ENCODE peak calls at places on chromosomes 16 and 17, in seven cellular contexts. U is H9, N is IMR-90, O is mesendoderm, S is neuronal stem cell, B is mesenchymal stem cell, K is H1. E is an unnamed sample.

GRCh38 chr17:60563743-60564142 is 36.2 kb upstream of the PPM1D start:
- DNase-seq in K (no peak), N (no peak), S (no peak), O (no peak), U (no peak), B (no peak), E (no peak)

GRCh38 chr17:46199379-46199778 is 6.2 kb upstream of the KANSL1 start:
- DNase-seq in K (no peak), O (no peak), S (no peak), N (peak), U (no peak), B (no peak), E (no peak)

GRCh38 chr17:16106161-16106891 is 106.7 kb downstream of the TTC19 start:
- DNase-seq in U (no peak), O (no peak), B (peak), K (no peak), S (no peak), N (peak), E (no peak)

GRCh38 chr17:51391992-51392654 is 131.8 kb downstream of the UTP18 start:
- DNase-seq in B (no peak), O (peak), K (no peak), U (peak), S (no peak), N (no peak), E (no peak)

GRCh38 chr17:22694362-22695227 is 1002.3 kb downstream of the KCNJ18 start:
- DNase-seq in U (no peak), K (peak), B (no peak), N (no peak), O (no peak), S (no peak), E (no peak)

GRCh38 chr17:237406-237955 is 56.0 kb upstream of the DOC2B start:
- DNase-seq in O (peak), U (peak), N (no peak), B (no peak), S (no peak), K (peak), E (no peak)

GRCh38 chr17:8991514-8992285 is 26.2 kb upstream of the PIK3R5 start:
- DNase-seq in O (peak), U (peak), K (peak), N (peak), S (peak), B (peak), E (peak)

GRCh38 chr16:89383095-89384003 is 107.0 kb downstream of the ANKRD11 start:
- DNase-seq in B (peak), S (no peak), K (no peak), U (peak), N (peak), O (peak), E (peak)

GRCh38 chr16:79825002-79825401 is 224.5 kb upstream of the MAF start:
- DNase-seq in S (no peak), B (no peak), O (no peak), K (no peak), U (no peak), N (no peak), E (no peak)

GRCh38 chr17:28720247-28720996 is 637 bp downstream of the RPL23A start:
- DNase-seq in K (no peak), N (no peak), S (no peak), U (no peak), O (peak), B (peak), E (no peak)

GRCh38 chr17:78862073-78863023 is 21.7 kb upstream of the USP36 start:
- DNase-seq in N (peak), B (peak), K (no peak), U (no peak), S (no peak), O (peak), E (peak)

GRCh38 chr17:9174312-9174711 is 153.0 kb downstream of the NTN1 start:
- DNase-seq in S (no peak), U (no peak), O (no peak), K (no peak), B (no peak), N (no peak), E (no peak)

GRCh38 chr16:11354407-11354732 is 9.1 kb downstream of the RMI2 start:
- DNase-seq in S (no peak), O (no peak), K (no peak), U (no peak), N (no peak), B (no peak), E (no peak)

GRCh38 chr17:28038802-28039600 is 3.5 kb upstream of the NLK start:
- DNase-seq in B (no peak), O (no peak), K (no peak), N (peak), U (no peak), S (no peak), E (peak)

GRCh38 chr16:9090101-9090959 is 1.1 kb upstream of the HAPSTR1 start:
- DNase-seq in B (peak), U (peak), N (no peak), K (peak), O (peak), S (peak), E (peak)

GRCh38 chr17:72976971-72977767 is 115.3 kb downstream of the SLC39A11 start:
- DNase-seq in S (no peak), N (peak), O (peak), K (no peak), B (peak), U (no peak), E (peak)

GRCh38 chr17:557371-557770 is 157.3 kb downstream of the VPS53 start:
- DNase-seq in U (no peak), O (no peak), S (no peak), B (peak), K (no peak), N (peak), E (no peak)

GRCh38 chr16:88331989-88332920 is 50.5 kb upstream of the ZNF469 start:
- DNase-seq in O (peak), U (no peak), N (peak), S (no peak), K (no peak), B (peak), E (peak)

GRCh38 chr17:9251273-9251672 is 230.0 kb downstream of the NTN1 start:
- DNase-seq in O (no peak), S (no peak), K (no peak), B (no peak), N (no peak), U (no peak), E (no peak)

GRCh38 chr16:813204-813915 is 12.8 kb upstream of the GNG13 start:
- DNase-seq in K (peak), O (peak), B (peak), N (peak), S (peak), U (peak), E (peak)

GRCh38 chr17:846901-847777 is 65.0 kb downstream of the MRM3 start:
- DNase-seq in B (no peak), U (no peak), K (no peak), N (peak), O (no peak), S (no peak), E (no peak)

GRCh38 chr16:67945392-67945933 is 1.5 kb upstream of the LCAT start:
- DNase-seq in S (no peak), U (no peak), N (no peak), K (no peak), O (no peak), B (no peak), E (no peak)

DNA sequence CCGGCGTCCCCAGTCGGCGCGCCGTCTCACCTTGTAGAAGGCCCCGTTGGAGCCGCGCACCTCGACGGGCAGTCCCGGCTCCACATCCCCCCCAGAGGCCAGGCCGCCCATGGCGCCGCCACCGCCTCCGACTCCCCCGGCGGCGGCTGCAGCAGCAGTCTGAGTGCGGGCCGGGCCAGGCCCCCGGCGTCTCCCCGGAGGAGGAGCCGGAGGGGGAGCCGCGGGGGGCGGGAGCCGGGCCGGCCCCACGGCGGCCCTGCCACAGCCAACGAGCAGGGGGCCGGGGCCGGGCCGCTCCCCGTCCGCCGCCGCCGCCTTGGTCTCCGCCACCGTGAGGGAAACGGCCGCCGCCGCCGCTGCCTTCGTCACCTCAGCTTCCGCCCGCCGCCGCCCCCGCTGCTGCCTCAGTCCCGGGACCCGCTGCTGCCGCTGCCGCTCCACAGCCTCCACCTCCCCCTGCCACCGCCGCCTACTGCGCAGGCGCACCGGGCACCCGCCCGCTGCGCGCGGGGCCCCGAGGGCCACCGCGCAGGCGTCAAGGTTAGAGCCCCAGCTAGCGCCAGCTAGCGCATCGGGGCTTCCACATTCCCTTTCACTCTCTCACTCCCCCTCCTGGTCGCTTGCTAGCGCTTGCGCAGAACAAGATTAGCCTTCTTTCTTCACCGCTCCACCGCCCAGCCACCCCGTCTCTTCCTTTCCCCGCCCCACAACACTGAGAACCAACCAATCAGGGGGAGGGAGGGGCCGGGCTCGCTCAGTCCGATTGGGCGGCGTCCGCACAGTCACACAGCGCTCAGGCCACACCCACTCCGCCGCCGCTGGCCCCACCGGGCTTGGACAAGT is at the start of gene FXR2:
- DNase-seq in K (peak), N (peak), U (peak), S (peak), B (peak), O (peak), E (peak)
- H2BK120ac ChIP-seq in K (no peak), N (peak), U (no peak), S (peak), B (peak), O (no peak), E (peak)

DNA sequence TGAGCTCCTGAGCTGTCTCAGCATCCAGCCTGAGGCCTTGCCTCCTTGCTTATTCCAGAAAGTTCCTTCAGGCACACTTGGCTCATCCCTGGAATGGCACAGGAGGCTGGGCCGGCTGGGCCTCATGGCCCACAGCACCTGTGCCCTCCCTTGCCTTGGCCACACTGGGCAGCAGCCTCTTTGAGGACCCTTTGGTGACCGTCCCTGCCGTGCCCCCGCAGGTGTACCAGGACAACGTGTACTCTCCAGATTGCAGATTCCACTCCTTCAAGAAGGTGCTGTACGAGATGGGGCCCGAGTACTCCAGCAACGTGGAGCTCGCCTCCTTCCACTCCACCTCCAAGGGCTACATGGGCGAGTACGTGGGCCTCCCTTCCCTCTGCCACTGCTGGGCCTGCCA is 34.2 kb downstream of the GPT2 start:
- DNase-seq in S (no peak), N (no peak), U (no peak), K (no peak), O (no peak), B (no peak), E (no peak)
- H2BK120ac ChIP-seq in S (no peak), N (no peak), U (no peak), K (no peak), O (no peak), B (no peak), E (peak)

DNA sequence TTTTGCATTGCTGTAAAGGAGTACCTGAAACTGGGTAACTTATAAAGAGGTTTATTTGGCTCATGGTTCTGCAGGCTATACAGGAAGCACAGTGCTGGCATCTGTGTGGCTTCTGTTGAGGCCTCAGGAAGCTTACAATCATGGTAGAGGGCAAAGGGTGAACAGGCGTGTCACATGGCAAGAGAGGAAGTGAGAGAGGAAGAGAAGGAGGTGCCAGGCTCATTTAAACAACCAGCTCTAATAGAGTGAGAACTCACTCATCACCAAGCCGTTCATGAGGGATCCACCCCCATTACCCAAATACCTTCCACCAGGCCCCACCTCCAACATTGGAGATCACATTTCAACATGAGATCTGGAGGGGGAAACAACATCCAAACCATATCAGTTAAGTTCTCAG is 16.4 kb upstream of the CLEC19A start:
- DNase-seq in K (no peak), O (no peak), S (no peak), N (no peak), B (no peak), U (no peak), E (no peak)
- H2BK120ac ChIP-seq in K (no peak), O (no peak), S (no peak), N (no peak), B (no peak), U (no peak), E (no peak)

GRCh38 chr17:6078370-6078950 is 8.3 kb downstream of the WSCD1 start:
- DNase-seq in U (no peak), S (no peak), O (no peak), B (no peak), N (no peak), K (no peak), E (no peak)
- H2BK120ac ChIP-seq in U (no peak), S (no peak), O (no peak), B (no peak), N (no peak), K (no peak), E (no peak)

GRCh38 chr16:57766714-57767348 is 31.3 kb downstream of the KATNB1 start:
- DNase-seq in B (no peak), O (no peak), N (no peak), U (no peak), K (no peak), S (no peak), E (no peak)

GRCh38 chr16:57771141-57771785 is 31.0 kb downstream of the KIFC3 start:
- DNase-seq in N (no peak), B (no peak), U (no peak), K (no peak), S (no peak), O (no peak), E (no peak)

GRCh38 chr16:57773019-57773418 is 29.3 kb downstream of the KIFC3 start:
- DNase-seq in S (no peak), U (no peak), B (no peak), N (no peak), O (no peak), K (no peak), E (no peak)

GRCh38 chr16:57770361-57770760 is 31.9 kb downstream of the KIFC3 start:
- DNase-seq in U (no peak), B (no peak), O (no peak), K (no peak), N (no peak), S (no peak), E (no peak)

DNA sequence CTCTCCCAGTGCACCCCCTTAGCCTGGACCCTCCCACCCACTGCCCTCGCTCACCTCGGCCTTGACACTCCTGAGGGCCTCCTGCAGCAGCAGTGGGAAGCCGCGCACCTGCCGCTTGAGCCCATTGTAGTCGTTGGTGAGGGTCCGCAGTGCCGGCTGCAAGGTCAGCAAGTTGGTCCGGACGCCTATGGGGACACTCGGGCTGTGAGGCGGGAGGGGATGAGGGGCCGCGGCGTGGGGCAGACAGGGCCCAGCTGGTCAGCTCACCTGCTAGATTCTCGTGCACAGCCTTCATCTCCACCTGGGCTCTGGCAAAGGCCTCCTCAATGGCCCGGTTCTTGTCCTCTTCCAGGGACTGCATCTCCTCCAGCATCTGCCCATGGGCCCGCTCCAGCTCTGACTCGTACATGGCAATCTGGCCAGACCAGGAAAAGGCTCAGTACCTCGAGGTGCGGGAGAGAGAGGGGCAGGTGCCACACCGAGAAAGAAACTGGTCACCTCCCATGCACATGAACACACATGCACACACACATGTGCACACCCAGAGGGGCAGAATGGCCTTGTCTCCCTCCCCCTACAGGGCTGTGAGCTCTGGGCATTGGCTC is 32.6 kb downstream of the KIFC3 start:
- DNase-seq in N (no peak), U (no peak), O (no peak), B (no peak), K (peak), S (no peak), E (no peak)
- H2BK120ac ChIP-seq in N (no peak), U (no peak), O (no peak), B (no peak), K (no peak), S (peak), E (no peak)

DNA sequence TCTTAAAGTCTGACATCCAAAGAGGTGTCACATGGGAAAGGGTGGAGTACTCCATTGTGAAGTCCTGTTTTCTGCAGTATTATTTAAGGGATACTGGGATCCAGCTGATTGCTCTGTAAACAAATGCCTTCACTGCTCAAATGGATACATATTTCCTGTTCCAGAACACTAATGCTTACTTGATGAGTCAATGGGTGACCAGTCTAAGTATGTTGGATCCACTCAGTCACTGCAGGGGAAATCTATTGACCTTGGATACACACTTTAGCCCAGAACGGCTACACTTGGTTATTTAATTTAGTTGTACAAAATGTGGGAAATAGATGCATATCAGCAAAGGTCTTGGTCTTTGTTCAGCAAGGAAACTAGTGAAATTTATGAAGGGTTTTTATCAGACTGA is 261.4 kb downstream of the MAP2K4 start:
- DNase-seq in K (no peak), N (peak), O (no peak), B (peak), U (no peak), S (no peak), E (no peak)
- H2BK120ac ChIP-seq in K (no peak), N (peak), O (no peak), B (no peak), U (no peak), S (no peak), E (no peak)

GRCh38 chr17:75341784-75342183 is 52.6 kb upstream of the SLC25A19 start:
- DNase-seq in S (no peak), N (no peak), K (no peak), U (no peak), B (no peak), O (no peak), E (no peak)
- H2BK120ac ChIP-seq in S (no peak), N (no peak), K (no peak), U (no peak), B (no peak), O (no peak), E (no peak)

DNA sequence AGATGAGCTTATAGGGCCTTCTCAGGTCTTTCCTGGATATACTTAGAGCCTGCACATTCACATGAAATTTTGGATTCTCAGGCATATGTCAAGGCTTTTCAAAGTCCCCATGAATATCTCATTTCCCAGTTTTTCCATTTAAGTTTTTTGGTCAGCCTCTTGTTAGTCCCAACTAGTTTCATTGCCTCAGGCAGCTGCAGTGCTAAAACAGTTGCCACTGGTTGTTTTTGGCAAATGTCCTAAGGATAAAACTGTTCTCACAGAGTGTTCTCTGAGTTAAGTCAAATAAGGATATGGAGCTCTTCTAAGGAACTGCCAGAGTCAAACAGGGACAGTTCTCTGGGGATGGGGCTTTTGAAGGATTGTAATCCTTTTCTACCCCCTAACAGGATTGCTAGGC is 39.9 kb upstream of the ABCC11 start:
- DNase-seq in O (no peak), K (no peak), N (no peak), S (no peak), U (no peak), B (no peak), E (no peak)
- H2BK120ac ChIP-seq in O (no peak), K (no peak), N (no peak), S (no peak), U (no peak), B (no peak), E (no peak)

E was measured in trophoblast cell.